ENCODE peak calls at places on chromosome 2, in ten cellular contexts. One of them, this sample, is unnamed.

GRCh38 chr2:229612395-229612971 is 101.9 kb downstream of the DNER start:
- DNase-seq in suprapubic skin: no peak
- DNase-seq in body of pancreas: no peak
- DNase-seq in uterus: no peak
- DNase-seq in HCT116: no peak
- DNase-seq in NB4: no peak
- DNase-seq in Peyer's patch: no peak
- DNase-seq in A549: no peak
- DNase-seq in gastrocnemius medialis: no peak
- DNase-seq in stomach: peak
- DNase-seq in this sample: no peak

GRCh38 chr2:234733795-234734600 is 217.8 kb upstream of the SH3BP4 start:
- DNase-seq in suprapubic skin: no peak
- DNase-seq in body of pancreas: no peak
- DNase-seq in uterus: no peak
- DNase-seq in HCT116: no peak
- DNase-seq in NB4: no peak
- DNase-seq in Peyer's patch: no peak
- DNase-seq in A549: no peak
- DNase-seq in gastrocnemius medialis: no peak
- DNase-seq in stomach: no peak
- DNase-seq in this sample: no peak

GRCh38 chr2:217787160-217787877 is 215.5 kb downstream of the TNS1 start:
- DNase-seq in suprapubic skin: no peak
- DNase-seq in body of pancreas: no peak
- DNase-seq in uterus: peak
- DNase-seq in HCT116: no peak
- DNase-seq in NB4: no peak
- DNase-seq in Peyer's patch: no peak
- DNase-seq in A549: no peak
- DNase-seq in gastrocnemius medialis: no peak
- DNase-seq in stomach: no peak
- DNase-seq in this sample: peak

GRCh38 chr2:36966370-36967235 is at the start of gene STRN:
- DNase-seq in suprapubic skin: peak
- DNase-seq in body of pancreas: peak
- DNase-seq in uterus: peak
- DNase-seq in HCT116: peak
- DNase-seq in NB4: peak
- DNase-seq in Peyer's patch: peak
- DNase-seq in A549: peak
- DNase-seq in gastrocnemius medialis: peak
- DNase-seq in stomach: peak
- DNase-seq in this sample: peak

GRCh38 chr2:27211241-27211942 is 449 bp upstream of the ATRAID start:
- DNase-seq in suprapubic skin: no peak
- DNase-seq in body of pancreas: no peak
- DNase-seq in uterus: no peak
- DNase-seq in HCT116: no peak
- DNase-seq in NB4: peak
- DNase-seq in Peyer's patch: peak
- DNase-seq in A549: peak
- DNase-seq in gastrocnemius medialis: no peak
- DNase-seq in stomach: peak
- DNase-seq in this sample: peak

GRCh38 chr2:9328931-9329330 is 94.4 kb downstream of the ITGB1BP1 start:
- DNase-seq in suprapubic skin: no peak
- DNase-seq in body of pancreas: no peak
- DNase-seq in uterus: no peak
- DNase-seq in HCT116: no peak
- DNase-seq in NB4: no peak
- DNase-seq in Peyer's patch: no peak
- DNase-seq in A549: no peak
- DNase-seq in gastrocnemius medialis: no peak
- DNase-seq in stomach: no peak
- DNase-seq in this sample: no peak

GRCh38 chr2:177893880-177894279 is 178.7 kb downstream of the PDE11A start:
- DNase-seq in suprapubic skin: no peak
- DNase-seq in body of pancreas: no peak
- DNase-seq in uterus: no peak
- DNase-seq in HCT116: no peak
- DNase-seq in NB4: no peak
- DNase-seq in Peyer's patch: no peak
- DNase-seq in A549: no peak
- DNase-seq in gastrocnemius medialis: no peak
- DNase-seq in stomach: no peak
- DNase-seq in this sample: no peak

GRCh38 chr2:101550555-101550954 is 75.6 kb upstream of the RFX8 start:
- DNase-seq in suprapubic skin: no peak
- DNase-seq in body of pancreas: no peak
- DNase-seq in uterus: no peak
- DNase-seq in HCT116: no peak
- DNase-seq in NB4: no peak
- DNase-seq in Peyer's patch: no peak
- DNase-seq in A549: no peak
- DNase-seq in gastrocnemius medialis: no peak
- DNase-seq in stomach: no peak
- DNase-seq in this sample: no peak

GRCh38 chr2:189363559-189363958 is 77.7 kb upstream of the WDR75 start:
- DNase-seq in suprapubic skin: no peak
- DNase-seq in body of pancreas: no peak
- DNase-seq in uterus: no peak
- DNase-seq in HCT116: peak
- DNase-seq in NB4: peak
- DNase-seq in Peyer's patch: no peak
- DNase-seq in A549: peak
- DNase-seq in gastrocnemius medialis: no peak
- DNase-seq in stomach: no peak
- DNase-seq in this sample: no peak

GRCh38 chr2:96082211-96083063 is 33.9 kb downstream of the ADRA2B start:
- DNase-seq in suprapubic skin: no peak
- DNase-seq in body of pancreas: no peak
- DNase-seq in uterus: no peak
- DNase-seq in HCT116: no peak
- DNase-seq in NB4: no peak
- DNase-seq in Peyer's patch: peak
- DNase-seq in A549: no peak
- DNase-seq in gastrocnemius medialis: no peak
- DNase-seq in stomach: no peak
- DNase-seq in this sample: peak

GRCh38 chr2:219905640-219906039 is 278.2 kb downstream of the SLC4A3 start:
- DNase-seq in suprapubic skin: no peak
- DNase-seq in body of pancreas: no peak
- DNase-seq in uterus: no peak
- DNase-seq in HCT116: no peak
- DNase-seq in NB4: no peak
- DNase-seq in Peyer's patch: no peak
- DNase-seq in A549: no peak
- DNase-seq in gastrocnemius medialis: no peak
- DNase-seq in stomach: no peak
- DNase-seq in this sample: no peak

GRCh38 chr2:33583194-33583938 is 15.7 kb downstream of the FAM98A start:
- DNase-seq in suprapubic skin: no peak
- DNase-seq in body of pancreas: peak
- DNase-seq in uterus: no peak
- DNase-seq in HCT116: no peak
- DNase-seq in NB4: peak
- DNase-seq in Peyer's patch: no peak
- DNase-seq in A549: no peak
- DNase-seq in gastrocnemius medialis: no peak
- DNase-seq in stomach: no peak
- DNase-seq in this sample: no peak

GRCh38 chr2:177029501-177029900 is 183.1 kb upstream of the HNRNPA3 start:
- DNase-seq in suprapubic skin: no peak
- DNase-seq in body of pancreas: no peak
- DNase-seq in uterus: no peak
- DNase-seq in HCT116: peak
- DNase-seq in NB4: no peak
- DNase-seq in Peyer's patch: no peak
- DNase-seq in A549: no peak
- DNase-seq in gastrocnemius medialis: no peak
- DNase-seq in stomach: no peak
- DNase-seq in this sample: no peak

GRCh38 chr2:103353754-103354153 is 591.9 kb downstream of the TMEM182 start:
- DNase-seq in suprapubic skin: no peak
- DNase-seq in body of pancreas: no peak
- DNase-seq in uterus: no peak
- DNase-seq in HCT116: no peak
- DNase-seq in NB4: no peak
- DNase-seq in Peyer's patch: no peak
- DNase-seq in A549: no peak
- DNase-seq in gastrocnemius medialis: no peak
- DNase-seq in stomach: no peak
- DNase-seq in this sample: no peak

GRCh38 chr2:67436221-67436620 is 39.1 kb downstream of the ETAA1 start:
- DNase-seq in suprapubic skin: no peak
- DNase-seq in body of pancreas: no peak
- DNase-seq in uterus: no peak
- DNase-seq in HCT116: no peak
- DNase-seq in NB4: no peak
- DNase-seq in Peyer's patch: no peak
- DNase-seq in A549: no peak
- DNase-seq in gastrocnemius medialis: no peak
- DNase-seq in stomach: no peak
- DNase-seq in this sample: no peak

GRCh38 chr2:127621981-127622431 is 23.9 kb upstream of the GPR17 start:
- DNase-seq in suprapubic skin: peak
- DNase-seq in body of pancreas: peak
- DNase-seq in uterus: no peak
- DNase-seq in HCT116: no peak
- DNase-seq in NB4: no peak
- DNase-seq in Peyer's patch: peak
- DNase-seq in A549: no peak
- DNase-seq in gastrocnemius medialis: no peak
- DNase-seq in stomach: no peak
- DNase-seq in this sample: peak

GRCh38 chr2:42921721-42922120 is 129.3 kb upstream of the HAAO start:
- DNase-seq in suprapubic skin: no peak
- DNase-seq in body of pancreas: no peak
- DNase-seq in uterus: no peak
- DNase-seq in HCT116: no peak
- DNase-seq in NB4: no peak
- DNase-seq in Peyer's patch: no peak
- DNase-seq in A549: no peak
- DNase-seq in gastrocnemius medialis: no peak
- DNase-seq in stomach: no peak
- DNase-seq in this sample: no peak
- H3K4me3 ChIP-seq in suprapubic skin: no peak
- H3K4me3 ChIP-seq in body of pancreas: no peak
- H3K4me3 ChIP-seq in uterus: no peak
- H3K4me3 ChIP-seq in HCT116: no peak
- H3K4me3 ChIP-seq in NB4: no peak
- H3K4me3 ChIP-seq in Peyer's patch: no peak
- H3K4me3 ChIP-seq in A549: no peak
- H3K4me3 ChIP-seq in gastrocnemius medialis: no peak
- H3K4me3 ChIP-seq in stomach: no peak
- H3K4me3 ChIP-seq in this sample: no peak

GRCh38 chr2:145836986-145837385 is 1317.1 kb upstream of the ZEB2 start:
- DNase-seq in suprapubic skin: no peak
- DNase-seq in body of pancreas: no peak
- DNase-seq in uterus: no peak
- DNase-seq in HCT116: no peak
- DNase-seq in NB4: no peak
- DNase-seq in Peyer's patch: no peak
- DNase-seq in A549: no peak
- DNase-seq in gastrocnemius medialis: no peak
- DNase-seq in stomach: no peak
- DNase-seq in this sample: no peak
- TF ChIP-seq POLR2A in suprapubic skin: no peak
- TF ChIP-seq POLR2A in body of pancreas: no peak
- TF ChIP-seq POLR2A in uterus: no peak
- TF ChIP-seq POLR2A in HCT116: no peak
- TF ChIP-seq POLR2A in NB4: no peak
- TF ChIP-seq POLR2A in Peyer's patch: no peak
- TF ChIP-seq POLR2A in A549: no peak
- TF ChIP-seq POLR2A in gastrocnemius medialis: no peak
- TF ChIP-seq POLR2A in stomach: no peak
- TF ChIP-seq POLR2A in this sample: no peak

GRCh38 chr2:121633463-121633862 is 15.8 kb downstream of the CLASP1 start:
- DNase-seq in suprapubic skin: no peak
- DNase-seq in body of pancreas: no peak
- DNase-seq in uterus: no peak
- DNase-seq in HCT116: no peak
- DNase-seq in NB4: no peak
- DNase-seq in Peyer's patch: no peak
- DNase-seq in A549: no peak
- DNase-seq in gastrocnemius medialis: peak
- DNase-seq in stomach: no peak
- DNase-seq in this sample: no peak

GRCh38 chr2:121625953-121626352 is 23.3 kb downstream of the CLASP1 start:
- DNase-seq in suprapubic skin: no peak
- DNase-seq in body of pancreas: no peak
- DNase-seq in uterus: no peak
- DNase-seq in HCT116: no peak
- DNase-seq in NB4: no peak
- DNase-seq in Peyer's patch: no peak
- DNase-seq in A549: no peak
- DNase-seq in gastrocnemius medialis: no peak
- DNase-seq in stomach: no peak
- DNase-seq in this sample: no peak

GRCh38 chr2:121626777-121627524 is 22.3 kb downstream of the CLASP1 start:
- DNase-seq in suprapubic skin: no peak
- DNase-seq in body of pancreas: peak
- DNase-seq in uterus: peak
- DNase-seq in HCT116: no peak
- DNase-seq in NB4: no peak
- DNase-seq in Peyer's patch: no peak
- DNase-seq in A549: no peak
- DNase-seq in gastrocnemius medialis: peak
- DNase-seq in stomach: peak
- DNase-seq in this sample: no peak

GRCh38 chr2:121627525-121628050 is 21.7 kb downstream of the CLASP1 start:
- DNase-seq in suprapubic skin: no peak
- DNase-seq in body of pancreas: no peak
- DNase-seq in uterus: no peak
- DNase-seq in HCT116: no peak
- DNase-seq in NB4: no peak
- DNase-seq in Peyer's patch: no peak
- DNase-seq in A549: no peak
- DNase-seq in gastrocnemius medialis: no peak
- DNase-seq in stomach: no peak
- DNase-seq in this sample: no peak
- H3K4me3 ChIP-seq in suprapubic skin: no peak
- H3K4me3 ChIP-seq in body of pancreas: no peak
- H3K4me3 ChIP-seq in uterus: no peak
- H3K4me3 ChIP-seq in HCT116: no peak
- H3K4me3 ChIP-seq in NB4: no peak
- H3K4me3 ChIP-seq in Peyer's patch: no peak
- H3K4me3 ChIP-seq in A549: no peak
- H3K4me3 ChIP-seq in gastrocnemius medialis: no peak
- H3K4me3 ChIP-seq in stomach: no peak
- H3K4me3 ChIP-seq in this sample: no peak

DNA sequence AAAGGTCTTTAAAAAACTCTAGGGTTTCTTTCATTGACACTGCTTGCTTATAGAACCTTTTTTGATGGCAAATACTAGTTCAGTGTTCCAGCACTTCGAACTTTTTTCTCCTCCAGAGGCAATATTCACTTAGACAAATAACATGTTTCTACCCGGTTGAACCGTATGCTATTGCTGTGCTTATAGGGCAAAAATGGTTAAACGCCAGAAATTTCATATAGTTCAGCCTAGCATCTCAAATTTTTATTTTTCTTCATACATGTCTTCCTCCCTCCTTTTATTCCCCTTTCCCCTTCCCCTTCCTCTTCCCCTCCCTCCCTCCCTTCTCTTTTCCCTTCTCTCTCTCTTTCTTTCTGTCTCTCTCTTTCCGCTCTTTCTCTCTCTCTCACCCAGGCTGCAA is 96.9 kb upstream of the FSHR start:
- DNase-seq in suprapubic skin: no peak
- DNase-seq in body of pancreas: no peak
- DNase-seq in uterus: no peak
- DNase-seq in HCT116: no peak
- DNase-seq in NB4: no peak
- DNase-seq in Peyer's patch: no peak
- DNase-seq in A549: no peak
- DNase-seq in gastrocnemius medialis: no peak
- DNase-seq in stomach: no peak
- DNase-seq in this sample: no peak
- TF ChIP-seq POLR2A in suprapubic skin: no peak
- TF ChIP-seq POLR2A in body of pancreas: no peak
- TF ChIP-seq POLR2A in uterus: no peak
- TF ChIP-seq POLR2A in HCT116: no peak
- TF ChIP-seq POLR2A in NB4: no peak
- TF ChIP-seq POLR2A in Peyer's patch: no peak
- TF ChIP-seq POLR2A in A549: no peak
- TF ChIP-seq POLR2A in gastrocnemius medialis: no peak
- TF ChIP-seq POLR2A in stomach: no peak
- TF ChIP-seq POLR2A in this sample: no peak